ENCODE peak calls at places on chromosome 14, in seven cellular contexts. V is fibroblast of lung, C is heart left ventricle, D is hepatocyte, J is lower leg skin, Q is tibial artery, B is astrocyte of the spinal cord. E is an unnamed sample.

GRCh38 chr14:94904636-94905035 is 134.7 kb upstream of the GSC start:
- DNase-seq in V (no peak), C (no peak), D (no peak), J (no peak), Q (no peak), B (peak), E (peak)

GRCh38 chr14:73786942-73787759 is 64.5 kb upstream of the PTGR2 start:
- DNase-seq in V (no peak), C (peak), D (peak), J (no peak), Q (peak), B (peak), E (no peak)

GRCh38 chr14:64213853-64214570 is 80.2 kb downstream of the ESR2 start:
- DNase-seq in V (no peak), C (peak), D (no peak), J (no peak), Q (no peak), B (no peak), E (no peak)

GRCh38 chr14:78902010-78902623 is 731.9 kb downstream of the NRXN3 start:
- DNase-seq in V (peak), C (no peak), D (peak), J (no peak), Q (no peak), B (peak), E (peak)

GRCh38 chr14:102554835-102555819 is 37.3 kb upstream of the RCOR1 start:
- DNase-seq in V (peak), C (peak), D (peak), J (peak), Q (peak), B (no peak), E (peak)

GRCh38 chr14:88380405-88380804 is 5.1 kb upstream of the SPATA7 start:
- DNase-seq in V (peak), C (no peak), D (peak), J (no peak), Q (no peak), B (peak), E (peak)

GRCh38 chr14:67962215-67962644 is 142.7 kb downstream of the RAD51B start:
- DNase-seq in V (no peak), C (no peak), D (peak), J (no peak), Q (no peak), B (no peak), E (no peak)

GRCh38 chr14:75101491-75101890 is 25.4 kb downstream of the NEK9 start:
- DNase-seq in V (no peak), C (no peak), D (no peak), J (no peak), Q (no peak), B (no peak), E (no peak)

GRCh38 chr14:101152855-101153254 is 249.3 kb upstream of the RTL1 start:
- DNase-seq in V (no peak), C (no peak), D (no peak), J (no peak), Q (no peak), B (no peak), E (no peak)

GRCh38 chr14:104204660-104205149 is 66.3 kb downstream of the KIF26A start:
- DNase-seq in V (no peak), C (no peak), D (no peak), J (no peak), Q (no peak), B (no peak), E (no peak)

GRCh38 chr14:103558071-103558882 is 4.2 kb downstream of the BAG5 start:
- DNase-seq in V (peak), C (no peak), D (no peak), J (no peak), Q (no peak), B (peak), E (peak)

GRCh38 chr14:76086636-76087035 is 65.1 kb upstream of the GPATCH2L start:
- DNase-seq in V (no peak), C (no peak), D (no peak), J (no peak), Q (no peak), B (no peak), E (no peak)

GRCh38 chr14:102977475-102977874 is 55.0 kb downstream of the AMN start:
- DNase-seq in V (no peak), C (no peak), D (no peak), J (no peak), Q (no peak), B (no peak), E (no peak)

GRCh38 chr14:74302160-74302628 is 540 bp downstream of the ABCD4 start:
- DNase-seq in V (peak), C (no peak), D (peak), J (no peak), Q (no peak), B (peak), E (peak)

GRCh38 chr14:23008836-23009235 is 1.1 kb downstream of the C14orf93 start:
- DNase-seq in V (peak), C (no peak), D (peak), J (no peak), Q (no peak), B (peak), E (no peak)

GRCh38 chr14:92973265-92973797 is 50.4 kb downstream of the CHGA start:
- DNase-seq in V (peak), C (peak), D (peak), J (peak), Q (peak), B (peak), E (peak)

GRCh38 chr14:52175982-52176502 is 91.5 kb upstream of the PTGDR start:
- DNase-seq in V (no peak), C (no peak), D (no peak), J (no peak), Q (no peak), B (no peak), E (no peak)

GRCh38 chr14:54906075-54906474 is 3.4 kb upstream of the GCH1 start:
- DNase-seq in V (no peak), C (no peak), D (no peak), J (no peak), Q (no peak), B (no peak), E (no peak)

GRCh38 chr14:87430810-87431209 is 562.2 kb downstream of the GALC start:
- DNase-seq in V (peak), C (no peak), D (no peak), J (no peak), Q (no peak), B (no peak), E (no peak)

GRCh38 chr14:71006200-71006563 is 98.9 kb downstream of the PCNX1 start:
- DNase-seq in V (no peak), C (no peak), D (no peak), J (no peak), Q (no peak), B (no peak), E (no peak)

GRCh38 chr14:104387000-104387384 is 192.6 kb upstream of the C14orf180 start:
- DNase-seq in V (no peak), C (peak), D (no peak), J (no peak), Q (peak), B (no peak), E (no peak)

GRCh38 chr14:104860414-104860813 is 4.7 kb upstream of the CEP170B start:
- DNase-seq in V (no peak), C (no peak), D (no peak), J (no peak), Q (no peak), B (no peak), E (no peak)

GRCh38 chr14:103742499-103743255 is 27.1 kb downstream of the ZFYVE21 start:
- DNase-seq in V (no peak), C (no peak), D (no peak), J (no peak), Q (no peak), B (no peak), E (no peak)

GRCh38 chr14:65438266-65438933 is 25.9 kb downstream of the FUT8 start:
- DNase-seq in V (no peak), C (no peak), D (no peak), J (no peak), Q (no peak), B (no peak), E (no peak)

GRCh38 chr14:55752580-55753365 is 172.8 kb downstream of the KTN1 start:
- DNase-seq in V (peak), C (no peak), D (peak), J (no peak), Q (no peak), B (peak), E (peak)

GRCh38 chr14:31968107-31968810 is 108.8 kb upstream of the ARHGAP5 start:
- DNase-seq in V (no peak), C (no peak), D (peak), J (no peak), Q (no peak), B (peak), E (no peak)

GRCh38 chr14:95196268-95196667 is 38.9 kb upstream of the DICER1 start:
- DNase-seq in V (no peak), C (no peak), D (no peak), J (no peak), Q (no peak), B (no peak), E (no peak)

GRCh38 chr14:88212691-88213090 is 110.4 kb downstream of the KCNK10 start:
- DNase-seq in V (no peak), C (no peak), D (no peak), J (no peak), Q (no peak), B (no peak), E (no peak)

GRCh38 chr14:77457115-77457521 is 283 bp downstream of the VIPAS39 start:
- DNase-seq in V (no peak), C (no peak), D (no peak), J (no peak), Q (no peak), B (no peak), E (no peak)

GRCh38 chr14:52253503-52253902 is 14.0 kb upstream of the PTGDR start:
- DNase-seq in V (peak), C (no peak), D (no peak), J (no peak), Q (no peak), B (no peak), E (peak)

GRCh38 chr14:103273145-103273846 is 60.7 kb upstream of the EIF5 start:
- DNase-seq in V (no peak), C (no peak), D (no peak), J (no peak), Q (no peak), B (no peak), E (no peak)

GRCh38 chr14:84421611-84422010 is 1108.3 kb upstream of the FLRT2 start:
- DNase-seq in V (no peak), C (no peak), D (no peak), J (no peak), Q (no peak), B (no peak), E (no peak)

GRCh38 chr14:98446508-98446907 is 825.5 kb downstream of the BCL11B start:
- DNase-seq in V (no peak), C (no peak), D (no peak), J (no peak), Q (no peak), B (no peak), E (no peak)

GRCh38 chr14:38175658-38176057 is 32.0 kb upstream of the SSTR1 start:
- DNase-seq in V (no peak), C (no peak), D (no peak), J (no peak), Q (no peak), B (no peak), E (no peak)

GRCh38 chr14:35332517-35333346 is 40.5 kb downstream of the PSMA6 start:
- DNase-seq in V (peak), C (no peak), D (peak), J (no peak), Q (no peak), B (no peak), E (peak)

GRCh38 chr14:53064461-53064860 is 88.7 kb downstream of the DDHD1 start:
- DNase-seq in V (no peak), C (no peak), D (no peak), J (no peak), Q (no peak), B (no peak), E (no peak)

GRCh38 chr14:65482769-65483438 is 70.4 kb downstream of the FUT8 start:
- DNase-seq in V (no peak), C (no peak), D (no peak), J (no peak), Q (no peak), B (no peak), E (no peak)

GRCh38 chr14:78524766-78525165 is 354.6 kb downstream of the NRXN3 start:
- DNase-seq in V (no peak), C (no peak), D (no peak), J (no peak), Q (no peak), B (no peak), E (no peak)

GRCh38 chr14:34075095-34075744 is 124.3 kb upstream of the EGLN3 start:
- DNase-seq in V (no peak), C (no peak), D (no peak), J (no peak), Q (no peak), B (no peak), E (no peak)

GRCh38 chr14:22780941-22781605 is 14.6 kb downstream of the OXA1L start:
- DNase-seq in V (no peak), C (no peak), D (no peak), J (no peak), Q (no peak), B (peak), E (no peak)

DNA sequence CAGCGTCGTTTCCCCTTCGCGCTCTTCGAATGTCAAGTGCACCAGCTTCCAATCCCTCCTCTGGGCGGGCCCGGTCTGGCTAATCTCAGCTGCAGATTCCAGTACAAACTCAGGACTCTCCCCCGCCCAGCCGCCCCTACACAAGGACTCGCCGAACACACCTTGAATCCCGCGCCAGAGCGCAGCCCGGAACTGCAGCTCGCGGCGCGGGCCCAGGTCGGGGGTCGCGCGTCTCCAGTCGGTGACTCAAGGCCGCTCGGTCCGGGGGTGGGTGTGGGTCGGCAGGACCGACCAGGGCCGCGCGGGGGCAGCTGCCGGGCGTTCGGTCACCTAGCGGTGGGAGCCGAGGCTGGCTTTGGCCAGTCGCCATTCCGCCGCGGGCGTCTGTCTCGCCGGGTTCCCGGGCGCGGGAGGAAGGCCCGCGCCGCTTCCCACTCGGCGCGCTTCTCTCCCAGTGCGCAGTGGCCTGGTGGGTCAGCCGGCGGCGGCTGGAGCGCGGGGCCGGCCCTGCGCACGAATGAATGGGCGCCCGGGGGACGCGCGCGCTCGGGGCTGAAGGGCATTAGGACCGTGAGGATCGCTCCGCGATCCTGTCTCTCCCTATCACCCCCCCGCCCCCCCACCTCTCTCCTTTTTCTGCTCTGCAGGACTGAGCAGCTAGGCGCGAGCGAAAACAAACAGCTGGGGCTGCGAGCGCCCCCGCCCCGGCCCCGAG is at the start of gene GALNT16:
- DNase-seq in V (no peak), C (peak), D (peak), J (no peak), Q (no peak), B (peak), E (peak)
- H3K4me3 ChIP-seq in V (peak), C (peak), D (peak), J (peak), Q (peak), B (peak), E (peak)

DNA sequence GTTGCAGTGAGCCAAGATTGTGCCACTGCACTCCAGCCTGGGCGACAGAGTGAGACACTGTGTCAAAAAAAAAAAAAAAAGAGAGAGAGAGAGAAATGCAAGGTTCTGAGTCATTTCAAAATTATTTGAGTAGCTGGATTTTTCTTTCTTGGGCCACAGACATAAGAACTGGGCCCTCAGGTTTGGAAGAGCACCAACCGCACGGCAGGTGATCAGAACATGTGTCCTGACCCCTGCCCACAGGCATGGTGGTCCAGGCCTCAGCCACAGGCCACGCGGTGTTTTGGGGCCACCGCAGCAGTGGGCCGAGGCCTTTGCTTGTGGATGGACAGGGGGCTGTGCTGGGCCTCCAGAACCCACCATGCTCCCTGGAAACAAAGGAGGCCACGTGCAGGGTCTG is 126.7 kb downstream of the CALM1 start:
- DNase-seq in V (peak), C (no peak), D (no peak), J (no peak), Q (no peak), B (peak), E (peak)
- H3K4me3 ChIP-seq in V (no peak), C (no peak), D (no peak), J (no peak), Q (no peak), B (no peak), E (no peak)

GRCh38 chr14:97217094-97217885 is 420.1 kb downstream of the VRK1 start:
- DNase-seq in V (no peak), C (no peak), D (no peak), J (no peak), Q (no peak), B (no peak), E (no peak)

GRCh38 chr14:97218336-97218712 is 421.1 kb downstream of the VRK1 start:
- DNase-seq in V (no peak), C (no peak), D (no peak), J (no peak), Q (no peak), B (no peak), E (no peak)

GRCh38 chr14:97219356-97220017 is 422.3 kb downstream of the VRK1 start:
- DNase-seq in V (no peak), C (no peak), D (no peak), J (no peak), Q (no peak), B (no peak), E (no peak)

GRCh38 chr14:97221572-97221971 is 424.4 kb downstream of the VRK1 start:
- DNase-seq in V (no peak), C (no peak), D (no peak), J (no peak), Q (no peak), B (no peak), E (no peak)

GRCh38 chr14:97218713-97219355 is 421.7 kb downstream of the VRK1 start:
- DNase-seq in V (no peak), C (no peak), D (peak), J (no peak), Q (no peak), B (peak), E (no peak)
- H3K4me3 ChIP-seq in V (no peak), C (no peak), D (peak), J (peak), Q (peak), B (peak), E (peak)

GRCh38 chr14:61033851-61034250 is 52.8 kb downstream of the SLC38A6 start:
- DNase-seq in V (no peak), C (no peak), D (no peak), J (no peak), Q (no peak), B (peak), E (no peak)
- H3K4me3 ChIP-seq in V (no peak), C (no peak), D (no peak), J (no peak), Q (no peak), B (no peak), E (no peak)

GRCh38 chr14:58121530-58122186 is 30.4 kb downstream of the ARMH4 start:
- DNase-seq in V (no peak), C (no peak), D (no peak), J (no peak), Q (no peak), B (no peak), E (no peak)
- H3K4me3 ChIP-seq in V (no peak), C (no peak), D (no peak), J (no peak), Q (no peak), B (no peak), E (no peak)

GRCh38 chr14:100110801-100111200 is 45.6 kb downstream of the EVL start:
- DNase-seq in V (no peak), C (no peak), D (no peak), J (no peak), Q (no peak), B (no peak), E (no peak)
- H3K4me3 ChIP-seq in V (no peak), C (no peak), D (no peak), J (no peak), Q (no peak), B (no peak), E (no peak)

GRCh38 chr14:61343991-61344405 is 22.6 kb downstream of the PRKCH start:
- DNase-seq in V (no peak), C (no peak), D (no peak), J (no peak), Q (no peak), B (no peak), E (no peak)
- H3K4me3 ChIP-seq in V (no peak), C (no peak), D (no peak), J (no peak), Q (no peak), B (no peak), E (no peak)

E was measured in cardiac fibroblast.